ENCODE peak calls at places on chromosomes 5 and 9, in five cellular contexts. R, S, P, J and G are unnamed samples.

GRCh38 chr9:128481561-128481960 is 23.0 kb upstream of the GLE1 start:
- DNase-seq in R (no peak), J (no peak), S (no peak), P (no peak), G (no peak)

GRCh38 chr9:70091553-70091952 is 47.9 kb downstream of the MAMDC2 start:
- DNase-seq in S (no peak), J (no peak), P (no peak), R (no peak), G (no peak)

GRCh38 chr9:134734270-134734669 is 92.7 kb downstream of the COL5A1 start:
- DNase-seq in S (no peak), P (no peak), R (no peak), J (peak), G (no peak)

GRCh38 chr5:83914662-83915418 is 194.2 kb upstream of the HAPLN1 start:
- DNase-seq in J (no peak), P (no peak), R (no peak), S (no peak), G (no peak)

GRCh38 chr5:60333103-60333502 is 366.9 kb downstream of the DEPDC1B start:
- DNase-seq in J (no peak), S (no peak), P (no peak), R (no peak), G (no peak)

GRCh38 chr9:35937227-35937626 is 20.7 kb downstream of the OR2S2 start:
- DNase-seq in J (no peak), R (no peak), P (no peak), S (no peak), G (no peak)

GRCh38 chr5:139078345-139078744 is 119.8 kb downstream of the SIL1 start:
- DNase-seq in R (no peak), P (no peak), J (no peak), S (no peak), G (no peak)

GRCh38 chr9:27539479-27540441 is 10.1 kb upstream of the MOB3B start:
- DNase-seq in P (peak), J (peak), S (no peak), R (no peak), G (no peak)

GRCh38 chr9:7656648-7657047 is 142.9 kb downstream of the DMAC1 start:
- DNase-seq in J (peak), S (no peak), P (peak), R (no peak), G (no peak)

GRCh38 chr9:706606-707451 is 134.7 kb upstream of the DMRT1 start:
- DNase-seq in P (peak), R (no peak), J (no peak), S (peak), G (no peak)

GRCh38 chr9:4929917-4930316 is 55.2 kb upstream of the JAK2 start:
- DNase-seq in P (no peak), R (no peak), J (no peak), S (no peak), G (no peak)

GRCh38 chr5:97529354-97529753 is 346.3 kb upstream of the RIOK2 start:
- DNase-seq in J (no peak), P (no peak), R (no peak), S (no peak), G (no peak)

GRCh38 chr9:129343697-129344375 is 165.8 kb upstream of the IER5L start:
- DNase-seq in R (no peak), S (peak), P (peak), J (peak), G (no peak)

GRCh38 chr5:112342364-112342763 is 76.7 kb downstream of the EPB41L4A start:
- DNase-seq in P (no peak), R (no peak), J (no peak), S (no peak), G (no peak)

GRCh38 chr5:157533011-157533481 is 42.5 kb downstream of the ADAM19 start:
- DNase-seq in J (no peak), S (no peak), R (no peak), P (no peak), G (no peak)

GRCh38 chr9:37929441-37929895 is 25.5 kb upstream of the SLC25A51 start:
- DNase-seq in S (no peak), J (no peak), R (no peak), P (no peak), G (no peak)

GRCh38 chr5:67268233-67269011 is 71.8 kb upstream of the CD180 start:
- DNase-seq in P (peak), R (peak), S (peak), J (peak), G (no peak)

GRCh38 chr5:149406203-149406978 is 27.3 kb upstream of the IL17B start:
- DNase-seq in S (peak), R (no peak), P (peak), J (no peak), G (no peak)

GRCh38 chr5:56064984-56065383 is 70.2 kb upstream of the IL6ST start:
- DNase-seq in P (no peak), R (no peak), J (no peak), S (no peak), G (no peak)

GRCh38 chr9:32839013-32839442 is 55.7 kb downstream of the TMEM215 start:
- DNase-seq in R (no peak), J (peak), S (no peak), P (no peak), G (no peak)

GRCh38 chr9:120436937-120437592 is 142.9 kb downstream of the CDK5RAP2 start:
- DNase-seq in J (no peak), P (no peak), S (peak), R (no peak), G (no peak)

GRCh38 chr9:91503650-91504007 is 80.0 kb upstream of the NFIL3 start:
- DNase-seq in P (no peak), S (no peak), R (no peak), J (no peak), G (no peak)

GRCh38 chr5:82421119-82421518 is 143.0 kb upstream of the RPS23 start:
- DNase-seq in P (no peak), S (no peak), J (peak), R (peak), G (no peak)

DNA sequence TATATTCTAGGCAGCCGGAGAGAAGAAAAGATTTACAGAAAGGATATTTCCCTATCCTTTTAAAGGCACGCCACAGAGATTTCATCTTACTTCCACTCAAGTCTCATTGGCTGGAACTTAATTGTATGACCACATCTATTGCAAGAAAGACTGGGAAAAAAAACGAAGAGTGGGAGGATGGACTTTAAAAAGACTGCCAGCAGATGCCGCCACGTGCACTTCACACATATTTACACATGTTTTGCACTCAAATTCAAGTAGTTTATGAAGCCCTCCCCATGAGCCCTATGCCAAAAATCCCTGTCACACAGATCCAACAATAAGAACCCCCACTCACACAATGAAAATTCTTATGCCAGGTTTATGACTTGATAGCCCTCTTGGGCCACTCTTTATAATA is 138.5 kb upstream of the TYRP1 start:
- DNase-seq in S (no peak), P (no peak), R (no peak), J (peak), G (no peak)
- TF ChIP-seq CTCF in S (peak), P (no peak), R (peak), J (peak), G (peak)

GRCh38 chr9:97889941-97890557 is 32.3 kb downstream of the TRMO start:
- DNase-seq in J (peak), S (no peak), R (no peak), P (no peak), G (no peak)
- TF ChIP-seq CTCF in J (peak), S (peak), R (peak), P (no peak), G (peak)

GRCh38 chr5:14510156-14510734 is 71.3 kb upstream of the OTULINL start:
- DNase-seq in R (no peak), J (no peak), P (no peak), S (no peak), G (peak)
- TF ChIP-seq CTCF in R (no peak), J (no peak), P (no peak), S (no peak), G (no peak)

DNA sequence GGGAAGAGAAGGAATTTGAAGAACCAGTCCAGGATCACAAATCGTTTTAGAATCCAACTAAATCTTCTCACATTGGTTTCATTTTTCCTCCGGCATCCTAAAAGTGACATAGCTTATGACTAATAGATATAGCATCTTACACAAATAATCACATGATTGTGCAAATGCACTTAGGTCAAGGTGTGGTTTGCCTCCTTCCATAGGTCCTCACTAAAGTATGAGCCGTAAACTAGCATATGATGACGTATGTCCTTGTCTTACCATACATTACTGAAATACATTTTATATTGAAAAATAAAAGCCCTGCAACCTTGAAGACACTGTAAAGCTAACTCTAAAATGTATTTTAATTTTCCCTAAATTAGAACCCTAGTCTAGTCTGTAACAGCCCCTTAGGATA is 362.7 kb upstream of the ADAMTS16 start:
- DNase-seq in J (no peak), R (no peak), S (no peak), P (no peak), G (no peak)
- TF ChIP-seq CTCF in J (no peak), R (no peak), S (no peak), P (no peak), G (no peak)